ENCODE peak calls at places on chromosomes 12 and 14, in four cellular contexts. I is brain microvascular endothelial cell, P is mucosa of gallbladder, V is tibial artery. T is an unnamed sample.
A peak's percentile ranks its signal among the peaks of the same experiment; 100 is the strongest.

GRCh38 chr12:62258231-62258630 is 2.0 kb upstream of the USP15 start:
- DNase-seq in P (no peak), I (no peak), V (no peak), T (no peak)

GRCh38 chr12:76311796-76312195 is 36.4 kb downstream of the BBS10 start:
- DNase-seq in P (no peak), V (no peak), I (peak; percentile 25), T (peak; percentile 42)

GRCh38 chr12:73390256-73390655 is 1118.1 kb downstream of the TRHDE start:
- DNase-seq in I (no peak), P (no peak), V (no peak), T (no peak)

GRCh38 chr12:1791104-1791927 is 29.0 kb upstream of the LRTM2 start:
- DNase-seq in I (peak; percentile 53), V (peak; percentile 75), P (peak; percentile 72), T (peak; percentile 67)

GRCh38 chr14:99128185-99128584 is 143.8 kb downstream of the BCL11B start:
- DNase-seq in V (peak; percentile 21), P (no peak), I (no peak), T (no peak)

GRCh38 chr14:20415723-20416622 is 2.7 kb upstream of the TEP1 start:
- DNase-seq in V (no peak), I (peak; percentile 48), P (peak; percentile 37), T (peak; percentile 68)

GRCh38 chr12:115983226-115983798 is 294.2 kb downstream of the MED13L start:
- DNase-seq in P (no peak), V (no peak), I (no peak), T (no peak)

GRCh38 chr12:30197392-30198047 is 413.8 kb upstream of the TMTC1 start:
- DNase-seq in V (no peak), P (no peak), I (peak; percentile 73), T (peak; percentile 80)

GRCh38 chr14:92325835-92326234 is 2.9 kb downstream of the SLC24A4 start:
- DNase-seq in P (no peak), I (no peak), V (no peak), T (no peak)